ENCODE peak calls at places on chromosomes 7 and 10, in ten cellular contexts. M, J, G, X, T, S, Z, K, L and H are unnamed samples.

GRCh38 chr10:72011976-72012512 is 47.8 kb downstream of the CHST3 start:
- DNase-seq in M (no peak), J (no peak), G (no peak), X (no peak), T (no peak), S (no peak), Z (no peak), K (no peak), L (no peak), H (no peak)

GRCh38 chr10:71241899-71242620 is 29.7 kb downstream of the UNC5B start:
- DNase-seq in M (no peak), J (no peak), G (no peak), X (no peak), T (peak), S (no peak), Z (no peak), K (peak), L (peak), H (no peak)

GRCh38 chr7:157139142-157140117 is 704 bp downstream of the UBE3C start:
- DNase-seq in M (no peak), J (peak), G (peak), X (peak), T (peak), S (no peak), Z (no peak), K (no peak), L (peak), H (peak)

GRCh38 chr7:97480700-97481410 is 251.0 kb upstream of the TAC1 start:
- DNase-seq in M (no peak), J (no peak), G (no peak), X (peak), T (no peak), S (peak), Z (no peak), K (no peak), L (peak), H (no peak)

GRCh38 chr7:48035301-48035966 is at the start of gene C7orf57:
- DNase-seq in M (peak), J (peak), G (peak), X (peak), T (peak), S (peak), Z (no peak), K (peak), L (peak), H (peak)

GRCh38 chr7:27176962-27177794 is 3.1 kb upstream of the HOXA10 start:
- DNase-seq in M (no peak), J (no peak), G (no peak), X (no peak), T (no peak), S (no peak), Z (no peak), K (no peak), L (no peak), H (no peak)

GRCh38 chr7:71761336-71761735 is 629.4 kb downstream of the GALNT17 start:
- DNase-seq in M (no peak), J (no peak), G (no peak), X (no peak), T (no peak), S (no peak), Z (no peak), K (no peak), L (no peak), H (no peak)

GRCh38 chr10:108453166-108453565 is 1288.7 kb upstream of the SORCS1 start:
- DNase-seq in M (no peak), J (no peak), G (no peak), X (no peak), T (no peak), S (no peak), Z (no peak), K (no peak), L (no peak), H (no peak)

GRCh38 chr7:147308539-147308938 is 1191.9 kb downstream of the CNTNAP2 start:
- DNase-seq in M (no peak), J (no peak), G (no peak), X (no peak), T (no peak), S (no peak), Z (no peak), K (no peak), L (no peak), H (no peak)

GRCh38 chr7:74269757-74270277 is 15.6 kb upstream of the RFC2 start:
- DNase-seq in M (no peak), J (peak), G (peak), X (no peak), T (peak), S (no peak), Z (no peak), K (peak), L (peak), H (peak)

GRCh38 chr7:80018941-80019808 is 115.5 kb upstream of the GNAI1 start:
- DNase-seq in M (peak), J (no peak), G (peak), X (no peak), T (peak), S (no peak), Z (no peak), K (no peak), L (peak), H (no peak)